ENCODE peak calls at places on chromosome 4, in four cellular contexts. C, V, X and J are unnamed samples.

GRCh38 chr4:80266267-80266901 is at the start of gene FGF5:
- DNase-seq in C (peak; percentile 52), V (no peak), X (peak; percentile 85), J (peak; percentile 71)

GRCh38 chr4:169270156-169270809 is 473 bp downstream of the SH3RF1 start:
- DNase-seq in C (peak; percentile 59), V (no peak), X (peak; percentile 20), J (peak; percentile 57)

GRCh38 chr4:54165438-54165837 is 63.7 kb upstream of the PDGFRA start:
- DNase-seq in C (no peak), V (peak; percentile 7), X (no peak), J (no peak)

GRCh38 chr4:105588252-105588651 is 35.8 kb downstream of the ARHGEF38 start:
- DNase-seq in C (no peak), V (no peak), X (no peak), J (no peak)

GRCh38 chr4:37763831-37764230 is 62.7 kb upstream of the PGM2 start:
- DNase-seq in C (no peak), V (no peak), X (no peak), J (no peak)

GRCh38 chr4:73251384-73251783 is 7.2 kb downstream of the ANKRD17 start:
- DNase-seq in C (no peak), V (no peak), X (no peak), J (no peak)

GRCh38 chr4:38203609-38204008 is 243.4 kb downstream of the PTTG2 start:
- DNase-seq in C (no peak), V (no peak), X (no peak), J (no peak)

GRCh38 chr4:22514001-22514400 is 1.9 kb downstream of the ADGRA3 start:
- DNase-seq in C (no peak), V (peak; percentile 35), X (no peak), J (no peak)

GRCh38 chr4:122038896-122039295 is 87.0 kb upstream of the TRPC3 start:
- DNase-seq in C (no peak), V (no peak), X (peak; percentile 18), J (no peak)

GRCh38 chr4:176277162-176277904 is 8.3 kb upstream of the ASB5 start:
- DNase-seq in C (peak; percentile 65), V (peak; percentile 39), X (peak; percentile 66), J (peak; percentile 73)

GRCh38 chr4:153649572-153649991 is 34.5 kb upstream of the TLR2 start:
- DNase-seq in C (peak; percentile 19), V (peak; percentile 21), X (peak; percentile 62), J (no peak)

GRCh38 chr4:14916554-14917304 is 85.6 kb upstream of the CPEB2 start:
- DNase-seq in C (no peak), V (peak; percentile 23), X (no peak), J (no peak)

GRCh38 chr4:11503166-11503565 is 74.5 kb upstream of the HS3ST1 start:
- DNase-seq in C (no peak), V (no peak), X (no peak), J (no peak)

GRCh38 chr4:24105183-24106039 is 215.6 kb upstream of the PPARGC1A start:
- DNase-seq in C (no peak), V (no peak), X (no peak), J (no peak)

GRCh38 chr4:77618383-77619241 is 13.0 kb downstream of the CXCL13 start:
- DNase-seq in C (peak; percentile 79), V (peak; percentile 40), X (peak; percentile 72), J (peak; percentile 80)

GRCh38 chr4:19780871-19781270 is 470.8 kb upstream of the SLIT2 start:
- DNase-seq in C (no peak), V (no peak), X (no peak), J (no peak)

GRCh38 chr4:6200011-6200921 is at the start of gene JAKMIP1:
- DNase-seq in C (peak; percentile 93), V (peak; percentile 25), X (peak; percentile 84), J (peak; percentile 99)

GRCh38 chr4:119632216-119632615 is 3.6 kb upstream of the PDE5A start:
- DNase-seq in C (no peak), V (no peak), X (no peak), J (no peak)

GRCh38 chr4:183906736-183907651 is 1.9 kb downstream of the STOX2 start:
- DNase-seq in C (peak; percentile 50), V (no peak), X (no peak), J (peak; percentile 15)

GRCh38 chr4:113181289-113182007 is 132.0 kb downstream of the ANK2 start:
- DNase-seq in C (no peak), V (peak; percentile 73), X (no peak), J (no peak)

GRCh38 chr4:180532691-180533090 is 1710.5 kb upstream of the TENM3 start:
- DNase-seq in C (peak; percentile 22), V (no peak), X (no peak), J (no peak)

GRCh38 chr4:120318447-120318846 is 251.8 kb upstream of the MAD2L1 start:
- DNase-seq in C (no peak), V (no peak), X (no peak), J (no peak)

GRCh38 chr4:174553828-174554227 is 31.5 kb upstream of the HPGD start:
- DNase-seq in C (no peak), V (no peak), X (no peak), J (no peak)

GRCh38 chr4:7890635-7891393 is 48.8 kb downstream of the AFAP1 start:
- DNase-seq in C (no peak), V (peak; percentile 56), X (no peak), J (no peak)

GRCh38 chr4:72918362-72918761 is 151.2 kb downstream of the COX18 start:
- DNase-seq in C (no peak), V (no peak), X (no peak), J (no peak)

GRCh38 chr4:76801621-76802545 is 96.1 kb downstream of the SOWAHB start:
- DNase-seq in C (peak; percentile 56), V (no peak), X (no peak), J (no peak)

GRCh38 chr4:103012085-103012484 is 7.4 kb downstream of the SLC9B1 start:
- DNase-seq in C (no peak), V (no peak), X (peak; percentile 13), J (no peak)

GRCh38 chr4:72846280-72847111 is 223.0 kb downstream of the COX18 start:
- DNase-seq in C (peak; percentile 72), V (peak; percentile 17), X (peak; percentile 84), J (no peak)

GRCh38 chr4:90425893-90426292 is 298.7 kb downstream of the CCSER1 start:
- DNase-seq in C (no peak), V (no peak), X (no peak), J (no peak)

GRCh38 chr4:185651137-185651677 is 115.9 kb upstream of the PDLIM3 start:
- DNase-seq in C (no peak), V (peak; percentile 72), X (no peak), J (no peak)

GRCh38 chr4:103018391-103019318 is 850 bp downstream of the SLC9B1 start:
- DNase-seq in C (no peak), V (peak; percentile 7), X (peak; percentile 40), J (peak; percentile 11)

GRCh38 chr4:19438228-19438627 is 813.5 kb upstream of the SLIT2 start:
- DNase-seq in C (no peak), V (no peak), X (no peak), J (no peak)

GRCh38 chr4:93186846-93187245 is 641.7 kb upstream of the ATOH1 start:
- DNase-seq in C (no peak), V (no peak), X (no peak), J (no peak)

GRCh38 chr4:71186566-71187398 is 152.0 kb upstream of the SLC4A4 start:
- DNase-seq in C (peak; percentile 57), V (no peak), X (no peak), J (peak; percentile 72)

GRCh38 chr4:26330186-26330787 is 9.5 kb downstream of the RBPJ start:
- DNase-seq in C (no peak), V (peak; percentile 64), X (peak; percentile 67), J (peak; percentile 19)

GRCh38 chr4:131566026-131566425 is 1583.1 kb upstream of the PCDH10 start:
- DNase-seq in C (no peak), V (no peak), X (no peak), J (no peak)

GRCh38 chr4:23811045-23811620 is 78.7 kb downstream of the PPARGC1A start:
- DNase-seq in C (no peak), V (no peak), X (no peak), J (no peak)

GRCh38 chr4:142660728-142661127 is 185.4 kb downstream of the INPP4B start:
- DNase-seq in C (peak; percentile 29), V (no peak), X (no peak), J (no peak)

DNA sequence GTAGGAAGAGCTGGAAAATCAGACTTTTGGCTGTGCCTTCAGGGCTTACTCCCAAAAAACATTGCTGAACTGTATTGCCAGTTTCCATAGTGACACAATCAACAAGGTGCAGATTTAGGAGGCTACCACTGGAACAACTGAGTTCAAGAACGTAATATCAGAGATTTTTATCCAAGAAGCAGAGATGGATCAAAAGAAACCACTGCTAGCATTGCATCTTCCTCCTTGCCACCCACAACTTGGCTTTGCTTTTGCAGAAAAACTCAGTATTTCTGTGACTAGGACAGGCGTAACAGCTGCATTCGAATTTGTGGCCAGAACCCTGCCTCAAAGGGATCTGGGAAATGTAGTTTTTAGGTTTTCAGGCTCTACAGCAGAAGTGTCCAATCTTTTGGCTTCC is 27.8 kb upstream of the WDFY3 start:
- DNase-seq in C (no peak), V (no peak), X (no peak), J (peak; percentile 23)
- TF ChIP-seq ELF4 in C (no peak), V (no peak), X (no peak), J (no peak)

DNA sequence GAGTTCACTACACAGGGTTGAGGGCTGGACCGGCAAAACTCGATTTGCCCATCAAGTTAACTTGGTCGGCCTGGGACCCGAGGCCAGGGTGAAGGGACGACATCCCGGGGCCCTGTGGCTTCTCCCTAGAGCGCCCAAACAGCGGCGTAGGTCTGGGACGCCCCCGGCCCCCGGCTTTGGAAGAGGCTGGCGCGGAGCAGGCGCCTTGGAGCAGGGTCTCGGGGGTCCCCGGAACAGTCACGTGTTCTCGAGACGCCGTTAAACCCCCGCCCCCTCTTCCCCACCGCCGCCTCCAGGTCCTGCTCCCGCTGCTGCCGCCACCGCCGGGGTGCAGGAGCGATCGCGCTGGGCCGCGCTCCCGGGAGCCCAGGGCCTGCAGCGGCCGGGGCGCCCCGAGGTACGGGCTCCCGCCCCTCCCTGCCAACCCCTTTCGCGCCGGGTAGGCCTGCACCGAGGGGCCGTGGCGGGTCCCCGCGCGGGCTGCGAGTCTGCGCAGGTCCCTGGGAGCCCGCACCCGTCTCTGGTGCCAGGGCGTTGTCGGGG is at the start of gene NPY5R:
- DNase-seq in C (peak; percentile 39), V (no peak), X (no peak), J (peak; percentile 18)
- TF ChIP-seq ELF4 in C (peak; percentile 54), V (no peak), X (no peak), J (no peak)

DNA sequence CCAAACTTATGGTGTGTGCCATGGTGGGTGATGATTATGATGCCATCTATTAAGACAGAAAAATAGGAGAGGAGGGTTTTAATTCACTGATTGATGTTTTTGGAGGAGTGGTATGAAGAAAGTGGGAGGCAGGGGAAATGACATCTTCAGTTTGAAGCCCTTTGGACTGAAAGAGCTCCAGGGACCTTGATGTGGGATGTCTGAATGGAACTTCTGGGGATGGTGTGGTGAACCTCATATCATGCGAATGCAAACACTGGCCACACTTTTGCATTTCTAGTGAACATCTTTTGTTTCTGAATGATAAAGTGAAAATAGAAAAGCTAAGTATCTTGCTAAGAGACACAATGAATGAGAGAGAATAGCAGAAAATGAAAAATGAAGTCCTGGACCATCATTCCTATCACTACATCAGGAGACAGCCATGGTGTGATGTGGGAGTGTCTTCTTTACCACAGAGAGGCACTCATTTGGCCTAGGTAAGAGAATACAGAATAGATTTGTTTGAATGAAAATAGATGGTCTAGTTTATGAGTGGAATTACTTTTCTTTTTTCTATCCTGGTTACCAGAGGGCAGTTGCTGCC is 123.5 kb downstream of the ZNF827 start:
- DNase-seq in C (no peak), V (no peak), X (no peak), J (no peak)
- TF ChIP-seq ELF4 in C (no peak), V (no peak), X (no peak), J (no peak)

GRCh38 chr4:41323706-41324105 is 67.0 kb downstream of the UCHL1 start:
- DNase-seq in C (no peak), V (no peak), X (no peak), J (no peak)
- TF ChIP-seq ELF4 in C (no peak), V (no peak), X (no peak), J (no peak)